ENCODE peak calls at places on chromosomes 6 and 20, in ten cellular contexts. P is pancreas; I is tibial artery; K is CD8-positive, alpha-beta T cell; V is uterus; D is aorta; Z is lower lobe of right lung; X is iPS DF 6.9; R is vagina; U is neural progenitor cell. B is an unnamed sample. For H3K27me3, the result is how much of the 10 kb centered on the place peaks cover.

GRCh38 chr6:155436981-155437749 is 18.5 kb downstream of the NOX3 start:
- DNase-seq in D (no peak), K (no peak), U (no peak), Z (no peak), I (no peak), V (no peak), P (no peak), X (no peak), R (no peak), B (no peak)

GRCh38 chr6:24273471-24273870 is 84.4 kb downstream of the DCDC2 start:
- DNase-seq in R (no peak), Z (no peak), K (no peak), X (no peak), P (no peak), D (no peak), U (no peak), V (no peak), I (no peak), B (no peak)

GRCh38 chr6:165850434-165851019 is 187.5 kb upstream of the PDE10A start:
- DNase-seq in R (no peak), D (peak), V (peak), I (peak), X (no peak), U (peak), Z (peak), K (peak), P (peak), B (peak)

GRCh38 chr6:37535701-37536461 is 36.2 kb upstream of the CCDC167 start:
- DNase-seq in U (peak), K (no peak), V (no peak), I (no peak), P (no peak), R (no peak), Z (no peak), D (no peak), X (no peak), B (peak)

GRCh38 chr6:27214126-27214601 is 33.3 kb upstream of the PRSS16 start:
- DNase-seq in X (no peak), V (no peak), D (no peak), U (no peak), P (no peak), I (no peak), R (no peak), Z (no peak), K (no peak), B (no peak)

GRCh38 chr6:116512155-116512559 is 718 bp downstream of the CALHM5 start:
- DNase-seq in V (no peak), P (no peak), Z (no peak), I (no peak), R (no peak), K (no peak), D (no peak), X (no peak), U (no peak), B (no peak)

GRCh38 chr6:47129129-47129528 is 87.0 kb upstream of the ADGRF1 start:
- DNase-seq in V (no peak), P (no peak), U (no peak), X (no peak), D (no peak), K (no peak), I (no peak), R (no peak), Z (no peak), B (no peak)

GRCh38 chr20:16760431-16761304 is 12.5 kb downstream of the OTOR start:
- DNase-seq in D (no peak), V (no peak), U (no peak), Z (no peak), I (no peak), X (no peak), P (peak), K (no peak), R (no peak), B (no peak)

GRCh38 chr6:37517411-37517812 is 17.7 kb upstream of the CCDC167 start:
- DNase-seq in I (no peak), D (no peak), Z (no peak), K (peak), X (no peak), R (no peak), V (no peak), U (no peak), P (no peak), B (no peak)

GRCh38 chr20:23116301-23117089 is 30.4 kb upstream of the CD93 start:
- DNase-seq in U (no peak), R (no peak), P (no peak), Z (no peak), K (no peak), X (no peak), V (no peak), D (peak), I (no peak), B (no peak)

GRCh38 chr6:73252703-73253102 is 10.3 kb downstream of the KHDC1 start:
- DNase-seq in Z (no peak), U (no peak), K (no peak), V (no peak), D (no peak), R (no peak), P (no peak), X (no peak), I (no peak), B (no peak)

GRCh38 chr20:58106143-58106750 is 122.2 kb downstream of the ANKRD60 start:
- DNase-seq in K (no peak), I (no peak), V (no peak), P (no peak), Z (no peak), U (no peak), R (peak), X (no peak), D (no peak), B (no peak)

GRCh38 chr6:163883946-163884345 is 469.4 kb downstream of the QKI start:
- DNase-seq in P (no peak), X (no peak), K (no peak), V (no peak), R (no peak), D (no peak), I (no peak), U (no peak), Z (no peak), B (no peak)

GRCh38 chr20:19257201-19257600 is 44.8 kb downstream of the SLC24A3 start:
- DNase-seq in Z (no peak), V (no peak), R (peak), X (no peak), D (no peak), U (no peak), P (no peak), I (no peak), K (no peak), B (no peak)

GRCh38 chr6:39415482-39415881 is 93.0 kb upstream of the KCNK16 start:
- DNase-seq in K (no peak), Z (no peak), D (no peak), I (no peak), V (no peak), X (no peak), P (no peak), U (no peak), R (no peak), B (no peak)

GRCh38 chr6:53139841-53140413 is 8.7 kb downstream of the GCM1 start:
- DNase-seq in V (no peak), D (no peak), K (no peak), Z (no peak), P (no peak), U (no peak), R (no peak), I (no peak), X (no peak), B (no peak)

GRCh38 chr20:10490706-10491105 is 55.6 kb downstream of the SLX4IP start:
- DNase-seq in U (peak), K (no peak), X (no peak), I (no peak), V (no peak), R (no peak), D (no peak), Z (no peak), P (no peak), B (peak)

GRCh38 chr6:43020847-43021246 is 576 bp upstream of the RRP36 start:
- DNase-seq in R (no peak), U (peak), X (no peak), D (no peak), Z (no peak), V (no peak), I (no peak), K (no peak), P (no peak), B (peak)

GRCh38 chr6:145034664-145035063 is 700.7 kb downstream of the EPM2A start:
- DNase-seq in X (no peak), K (no peak), P (no peak), Z (no peak), D (no peak), I (no peak), R (no peak), V (no peak), U (no peak), B (no peak)

GRCh38 chr20:16397053-16397452 is 176.2 kb downstream of the KIF16B start:
- DNase-seq in K (no peak), D (peak), Z (no peak), I (peak), X (no peak), U (no peak), R (no peak), P (peak), V (peak), B (no peak)

GRCh38 chr6:27565839-27566779 is 93.2 kb upstream of the ZNF184 start:
- DNase-seq in R (no peak), V (no peak), I (no peak), U (peak), K (no peak), Z (no peak), P (no peak), D (no peak), X (no peak), B (peak)

GRCh38 chr20:728022-728944 is 40.0 kb downstream of the SLC52A3 start:
- DNase-seq in D (no peak), V (no peak), K (peak), X (peak), Z (peak), R (no peak), U (peak), P (peak), I (no peak), B (peak)

GRCh38 chr6:41698350-41698781 is 37.0 kb downstream of the TFEB start:
- DNase-seq in Z (no peak), K (no peak), I (no peak), X (no peak), U (peak), V (no peak), P (no peak), D (no peak), R (no peak), B (no peak)

GRCh38 chr6:53616450-53617357 is 48.9 kb downstream of the KLHL31 start:
- DNase-seq in I (no peak), D (no peak), V (no peak), U (no peak), X (no peak), R (no peak), K (no peak), P (no peak), Z (no peak), B (no peak)

GRCh38 chr6:32095338-32096086 is 13.6 kb downstream of the TNXB start:
- DNase-seq in P (no peak), U (no peak), Z (no peak), V (no peak), R (no peak), X (no peak), K (no peak), I (no peak), D (no peak), B (peak)

GRCh38 chr20:4112490-4113420 is 97.4 kb upstream of the RNF24 start:
- DNase-seq in I (peak), P (peak), Z (peak), V (no peak), U (no peak), R (no peak), X (no peak), K (no peak), D (peak), B (no peak)

GRCh38 chr6:24445704-24446103 is 43.0 kb downstream of the MRS2 start:
- DNase-seq in K (no peak), P (no peak), D (no peak), R (no peak), I (no peak), U (no peak), Z (no peak), X (no peak), V (no peak), B (peak)

GRCh38 chr20:32969356-32970114 is 34.7 kb downstream of the SUN5 start:
- DNase-seq in D (no peak), X (no peak), I (no peak), P (no peak), U (no peak), Z (no peak), V (no peak), R (peak), K (no peak), B (peak)

GRCh38 chr20:35663516-35663812 is 1.2 kb downstream of the CPNE1 start:
- DNase-seq in V (no peak), D (no peak), X (no peak), U (no peak), P (no peak), R (no peak), I (no peak), K (no peak), Z (no peak), B (no peak)

GRCh38 chr6:132286298-132287019 is 114.8 kb downstream of the MOXD1 start:
- DNase-seq in X (no peak), U (no peak), K (no peak), R (no peak), P (no peak), I (no peak), D (no peak), V (no peak), Z (no peak), B (no peak)

GRCh38 chr6:8237668-8238067 is 135.3 kb upstream of the EEF1E1 start:
- DNase-seq in D (no peak), Z (no peak), X (no peak), P (no peak), U (no peak), V (no peak), R (no peak), K (no peak), I (no peak), B (no peak)

GRCh38 chr6:139135578-139136545 is 982 bp downstream of the HECA start:
- DNase-seq in R (no peak), K (peak), Z (peak), D (peak), V (peak), P (peak), X (no peak), I (peak), U (peak), B (peak)

GRCh38 chr6:92538926-92539325 is 880.4 kb downstream of the EPHA7 start:
- DNase-seq in Z (no peak), U (no peak), I (no peak), P (no peak), K (no peak), R (no peak), X (no peak), V (no peak), D (no peak), B (no peak)

GRCh38 chr6:103107985-103108384 is 1714.5 kb downstream of the GRIK2 start:
- DNase-seq in U (no peak), P (no peak), D (no peak), K (no peak), V (no peak), X (no peak), Z (no peak), I (no peak), R (no peak), B (no peak)

GRCh38 chr6:150934380-150934779 is 68.9 kb downstream of the MTHFD1L start:
- DNase-seq in U (no peak), D (no peak), R (no peak), P (no peak), Z (no peak), V (no peak), K (no peak), I (no peak), X (no peak), B (no peak)

DNA sequence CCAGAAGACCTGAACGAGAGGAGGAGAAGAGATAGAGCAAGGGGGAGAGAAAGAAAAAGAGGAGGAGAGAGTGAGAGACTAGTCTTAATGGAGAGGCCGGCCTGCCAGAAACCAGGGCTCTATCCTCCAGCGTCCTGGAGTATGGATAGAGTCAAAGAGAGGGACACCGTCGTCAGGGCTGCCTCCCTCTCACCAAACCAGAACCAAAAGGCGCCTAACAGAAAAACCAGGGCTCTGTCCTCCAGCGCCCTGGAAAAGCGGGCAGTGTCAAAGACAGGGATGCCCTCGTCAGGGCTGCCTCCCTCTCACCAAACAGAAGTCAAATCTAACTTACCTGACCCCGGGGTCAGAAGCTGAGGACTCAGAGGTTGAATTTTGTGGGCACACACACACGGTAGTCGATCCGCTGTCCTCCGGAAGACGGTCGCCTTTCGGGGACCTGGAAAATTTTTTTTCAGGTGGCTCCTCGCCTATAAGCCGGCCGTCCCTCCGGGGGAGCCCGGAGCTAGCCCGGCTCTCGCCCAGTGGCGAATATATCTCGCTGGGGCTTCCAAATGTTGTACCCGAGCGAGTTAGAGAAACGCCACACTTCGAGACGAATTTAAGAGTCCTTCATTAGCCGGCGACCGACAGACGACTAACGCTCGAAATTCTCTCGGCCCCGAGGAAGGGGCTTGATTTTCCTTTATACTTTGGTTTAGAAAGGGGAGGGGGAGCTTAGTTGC is 148.2 kb downstream of the TRIM27 start:
- DNase-seq in K (no peak), I (no peak), P (no peak), U (peak), Z (no peak), V (no peak), R (no peak), D (no peak), X (no peak), B (no peak)
- H3K27me3 ChIP-seq in K (half or more), I (half or more), P (under half), U (half or more), Z (half or more), V (under half), R (under half), D (under half), X (half or more), B (half or more)

GRCh38 chr6:143953922-143954321 is 54.1 kb downstream of the PLAGL1 start:
- DNase-seq in I (no peak), P (no peak), K (no peak), Z (no peak), X (no peak), V (no peak), R (no peak), D (no peak), U (peak), B (no peak)

GRCh38 chr6:143955971-143956370 is 52.1 kb downstream of the PLAGL1 start:
- DNase-seq in X (no peak), U (no peak), D (no peak), R (no peak), I (no peak), K (no peak), Z (no peak), P (no peak), V (no peak), B (no peak)

GRCh38 chr6:143959865-143960264 is 48.2 kb downstream of the PLAGL1 start:
- DNase-seq in K (no peak), I (no peak), R (no peak), X (no peak), V (no peak), D (no peak), U (peak), Z (no peak), P (no peak), B (no peak)

GRCh38 chr6:143958839-143959399 is 49.1 kb downstream of the PLAGL1 start:
- DNase-seq in I (no peak), U (peak), K (no peak), P (no peak), R (no peak), Z (no peak), D (no peak), V (no peak), X (peak), B (peak)

DNA sequence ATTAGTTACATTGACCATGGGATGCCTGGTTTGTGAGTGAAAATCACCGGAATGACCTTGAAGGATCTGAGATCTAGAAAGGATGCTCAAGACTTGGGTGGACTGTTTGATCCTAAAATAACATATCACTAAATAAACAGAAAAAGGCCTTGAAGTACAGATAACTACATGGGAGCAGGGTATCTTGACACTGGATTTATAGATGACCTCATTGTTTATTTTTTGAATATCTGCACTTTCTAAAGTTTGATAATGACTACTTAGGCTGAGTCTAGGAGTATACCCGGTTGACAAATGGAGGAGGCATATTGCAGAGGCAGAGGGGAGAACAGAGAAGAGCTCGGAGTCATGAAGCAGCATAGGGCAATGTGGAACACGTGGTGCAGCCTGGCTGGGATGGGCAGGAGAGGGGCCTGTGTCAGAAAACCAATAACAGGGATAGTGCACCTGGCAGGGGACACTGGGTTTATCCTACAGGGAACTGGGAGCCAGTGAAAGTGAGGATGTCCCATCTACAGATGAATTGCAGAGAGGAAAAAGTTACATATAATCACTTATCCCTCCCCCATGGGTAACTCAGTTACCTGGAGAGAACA is 50.3 kb downstream of the PLAGL1 start:
- DNase-seq in Z (no peak), D (no peak), P (no peak), V (no peak), R (no peak), U (peak), K (no peak), I (no peak), X (no peak), B (no peak)
- H3K27me3 ChIP-seq in Z (under half), D (under half), P (under half), V (under half), R (under half), U (under half), K (under half), I (under half), X (under half), B (half or more)

DNA sequence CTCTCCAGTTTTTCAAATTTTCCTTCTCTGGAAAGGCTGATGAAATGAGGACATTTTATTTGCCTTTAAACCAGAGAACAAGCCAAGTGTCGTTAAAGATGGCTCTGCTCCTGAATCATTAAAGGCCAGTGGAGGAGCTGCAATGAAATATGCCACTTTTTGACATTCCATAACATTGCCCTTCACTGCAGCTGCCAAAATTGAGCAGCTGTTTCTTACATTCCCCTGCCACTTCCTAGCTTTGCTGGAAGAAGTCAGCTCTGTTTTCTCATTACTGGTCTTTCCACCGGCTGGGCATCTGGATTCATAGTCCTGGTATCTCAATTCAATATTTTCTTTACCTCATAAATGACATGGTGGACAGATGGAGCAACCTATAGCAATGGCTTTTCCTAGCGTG is 45.5 kb upstream of the NRN1 start:
- DNase-seq in X (no peak), K (no peak), V (no peak), U (no peak), R (no peak), Z (no peak), D (no peak), I (no peak), P (no peak), B (no peak)
- H3K27me3 ChIP-seq in X (under half), K (under half), V (under half), U (under half), R (under half), Z (under half), D (under half), I (under half), P (under half), B (under half)

GRCh38 chr20:46341374-46342044 is 33.2 kb upstream of the CDH22 start:
- DNase-seq in P (no peak), I (no peak), R (no peak), V (no peak), K (no peak), Z (no peak), D (no peak), X (no peak), U (peak), B (no peak)
- H3K27me3 ChIP-seq in P (under half), I (half or more), R (under half), V (under half), K (under half), Z (half or more), D (under half), X (under half), U (half or more), B (under half)